ENCODE peak calls at places on chromosomes 4 and X, in four cellular contexts. One of them, this sample, is unnamed.

GRCh38 chr4:70187216-70187615 is 8.3 kb upstream of the ODAM start:
- DNase-seq in nephron progenitor cell: no peak
- DNase-seq in DMS 273 treated with DMSO at 0.1 percent for 48 hours: no peak
- DNase-seq in adrenal gland: no peak
- DNase-seq in this sample: no peak

GRCh38 chrX:11064851-11065600 is 46.1 kb upstream of the HCCS start:
- DNase-seq in nephron progenitor cell: no peak
- DNase-seq in adrenal gland: no peak
- DNase-seq in DMS 273 treated with DMSO at 0.1 percent for 48 hours: no peak
- DNase-seq in this sample: no peak

GRCh38 chr4:18578307-18578706 is 556.8 kb upstream of the LCORL start:
- DNase-seq in adrenal gland: no peak
- DNase-seq in DMS 273 treated with DMSO at 0.1 percent for 48 hours: no peak
- DNase-seq in nephron progenitor cell: no peak
- DNase-seq in this sample: no peak

GRCh38 chr4:73952352-73952751 is 29.5 kb downstream of the PF4 start:
- DNase-seq in adrenal gland: no peak
- DNase-seq in DMS 273 treated with DMSO at 0.1 percent for 48 hours: no peak
- DNase-seq in nephron progenitor cell: no peak
- DNase-seq in this sample: no peak

GRCh38 chr4:3098346-3098745 is 23.9 kb downstream of the HTT start:
- DNase-seq in DMS 273 treated with DMSO at 0.1 percent for 48 hours: no peak
- DNase-seq in adrenal gland: no peak
- DNase-seq in nephron progenitor cell: no peak
- DNase-seq in this sample: no peak

GRCh38 chrX:129723511-129723910 is 15.3 kb upstream of the XPNPEP2 start:
- DNase-seq in DMS 273 treated with DMSO at 0.1 percent for 48 hours: no peak
- DNase-seq in nephron progenitor cell: no peak
- DNase-seq in adrenal gland: no peak
- DNase-seq in this sample: no peak

GRCh38 chrX:67050760-67051159 is 411.9 kb upstream of the EDA2R start:
- DNase-seq in nephron progenitor cell: no peak
- DNase-seq in DMS 273 treated with DMSO at 0.1 percent for 48 hours: no peak
- DNase-seq in adrenal gland: no peak
- DNase-seq in this sample: no peak

GRCh38 chr4:20395160-20395773 is 143.6 kb downstream of the SLIT2 start:
- DNase-seq in adrenal gland: peak
- DNase-seq in nephron progenitor cell: peak
- DNase-seq in DMS 273 treated with DMSO at 0.1 percent for 48 hours: no peak
- DNase-seq in this sample: no peak

GRCh38 chr4:138241281-138242075 is 671 bp downstream of the SLC7A11 start:
- DNase-seq in nephron progenitor cell: peak
- DNase-seq in adrenal gland: no peak
- DNase-seq in DMS 273 treated with DMSO at 0.1 percent for 48 hours: no peak
- DNase-seq in this sample: no peak

GRCh38 chr4:48255130-48255958 is 14.3 kb downstream of the TEC start:
- DNase-seq in adrenal gland: no peak
- DNase-seq in DMS 273 treated with DMSO at 0.1 percent for 48 hours: no peak
- DNase-seq in nephron progenitor cell: no peak
- DNase-seq in this sample: no peak

GRCh38 chrX:47242321-47242720 is 9.5 kb downstream of the USP11 start:
- DNase-seq in nephron progenitor cell: no peak
- DNase-seq in adrenal gland: no peak
- DNase-seq in DMS 273 treated with DMSO at 0.1 percent for 48 hours: no peak
- DNase-seq in this sample: no peak